ENCODE peak calls at places on chromosomes 13 and 19, in ten cellular contexts. One of them, this sample, is unnamed.

GRCh38 chr19:18982669-18983068 is 41.7 kb upstream of the HOMER3 start:
- DNase-seq in foreskin fibroblast: no peak
- DNase-seq in iPS DF 6.9: no peak
- DNase-seq in AG10803: no peak
- DNase-seq in nephron progenitor cell: no peak
- DNase-seq in activated T-cell treated with anti-CD3 and anti-CD28 coated beads for 1 hour: no peak
- DNase-seq in memory B cell: no peak
- DNase-seq in stimulated activated CD8-positive, alpha-beta memory T cell treated with anti-CD3 and anti-CD28 coated beads, Interleukin-4, amount 100 ng/mL, for 1 hour: no peak
- DNase-seq in activated T-helper 1 cell treated with anti-CD3 and anti-CD28 coated beads, Interleukin-12 subunit alpha, Interleukin-12 subunit beta, Interleukin-2, Interleukin-4 antibody, amounts not matched to agents 30 ng/mL and 10 ng/mL and 1 ng/mL, durations not matched to agents 14 hours and 24 hours and 36 hours: no peak
- DNase-seq in stromal cell of bone marrow: no peak
- DNase-seq in this sample: no peak

GRCh38 chr13:21175656-21176194 is 627 bp downstream of the SKA3 start:
- DNase-seq in foreskin fibroblast: no peak
- DNase-seq in iPS DF 6.9: no peak
- DNase-seq in AG10803: no peak
- DNase-seq in nephron progenitor cell: no peak
- DNase-seq in activated T-cell treated with anti-CD3 and anti-CD28 coated beads for 1 hour: no peak
- DNase-seq in memory B cell: no peak
- DNase-seq in stimulated activated CD8-positive, alpha-beta memory T cell treated with anti-CD3 and anti-CD28 coated beads, Interleukin-4, amount 100 ng/mL, for 1 hour: no peak
- DNase-seq in activated T-helper 1 cell treated with anti-CD3 and anti-CD28 coated beads, Interleukin-12 subunit alpha, Interleukin-12 subunit beta, Interleukin-2, Interleukin-4 antibody, amounts not matched to agents 30 ng/mL and 10 ng/mL and 1 ng/mL, durations not matched to agents 14 hours and 24 hours and 36 hours: no peak
- DNase-seq in stromal cell of bone marrow: peak
- DNase-seq in this sample: peak

GRCh38 chr13:31053098-31053497 is 108.6 kb downstream of the HSPH1 start:
- DNase-seq in foreskin fibroblast: no peak
- DNase-seq in iPS DF 6.9: no peak
- DNase-seq in AG10803: peak
- DNase-seq in nephron progenitor cell: no peak
- DNase-seq in activated T-cell treated with anti-CD3 and anti-CD28 coated beads for 1 hour: no peak
- DNase-seq in memory B cell: no peak
- DNase-seq in stimulated activated CD8-positive, alpha-beta memory T cell treated with anti-CD3 and anti-CD28 coated beads, Interleukin-4, amount 100 ng/mL, for 1 hour: no peak
- DNase-seq in activated T-helper 1 cell treated with anti-CD3 and anti-CD28 coated beads, Interleukin-12 subunit alpha, Interleukin-12 subunit beta, Interleukin-2, Interleukin-4 antibody, amounts not matched to agents 30 ng/mL and 10 ng/mL and 1 ng/mL, durations not matched to agents 14 hours and 24 hours and 36 hours: no peak
- DNase-seq in stromal cell of bone marrow: no peak
- DNase-seq in this sample: no peak

GRCh38 chr13:49454388-49455015 is 10.4 kb downstream of the SETDB2 start:
- DNase-seq in foreskin fibroblast: peak
- DNase-seq in iPS DF 6.9: no peak
- DNase-seq in AG10803: peak
- DNase-seq in nephron progenitor cell: no peak
- DNase-seq in activated T-cell treated with anti-CD3 and anti-CD28 coated beads for 1 hour: no peak
- DNase-seq in memory B cell: no peak
- DNase-seq in stimulated activated CD8-positive, alpha-beta memory T cell treated with anti-CD3 and anti-CD28 coated beads, Interleukin-4, amount 100 ng/mL, for 1 hour: no peak
- DNase-seq in activated T-helper 1 cell treated with anti-CD3 and anti-CD28 coated beads, Interleukin-12 subunit alpha, Interleukin-12 subunit beta, Interleukin-2, Interleukin-4 antibody, amounts not matched to agents 30 ng/mL and 10 ng/mL and 1 ng/mL, durations not matched to agents 14 hours and 24 hours and 36 hours: no peak
- DNase-seq in stromal cell of bone marrow: no peak
- DNase-seq in this sample: peak

GRCh38 chr13:27954406-27954851 is 14.7 kb downstream of the CDX2 start:
- DNase-seq in foreskin fibroblast: no peak
- DNase-seq in iPS DF 6.9: no peak
- DNase-seq in AG10803: peak
- DNase-seq in nephron progenitor cell: peak
- DNase-seq in activated T-cell treated with anti-CD3 and anti-CD28 coated beads for 1 hour: no peak
- DNase-seq in memory B cell: no peak
- DNase-seq in stimulated activated CD8-positive, alpha-beta memory T cell treated with anti-CD3 and anti-CD28 coated beads, Interleukin-4, amount 100 ng/mL, for 1 hour: no peak
- DNase-seq in activated T-helper 1 cell treated with anti-CD3 and anti-CD28 coated beads, Interleukin-12 subunit alpha, Interleukin-12 subunit beta, Interleukin-2, Interleukin-4 antibody, amounts not matched to agents 30 ng/mL and 10 ng/mL and 1 ng/mL, durations not matched to agents 14 hours and 24 hours and 36 hours: no peak
- DNase-seq in stromal cell of bone marrow: no peak
- DNase-seq in this sample: no peak

GRCh38 chr19:39409207-39409885 is 2.7 kb downstream of the ZFP36 start:
- DNase-seq in foreskin fibroblast: peak
- DNase-seq in iPS DF 6.9: no peak
- DNase-seq in AG10803: peak
- DNase-seq in nephron progenitor cell: peak
- DNase-seq in activated T-cell treated with anti-CD3 and anti-CD28 coated beads for 1 hour: peak
- DNase-seq in memory B cell: peak
- DNase-seq in stimulated activated CD8-positive, alpha-beta memory T cell treated with anti-CD3 and anti-CD28 coated beads, Interleukin-4, amount 100 ng/mL, for 1 hour: peak
- DNase-seq in activated T-helper 1 cell treated with anti-CD3 and anti-CD28 coated beads, Interleukin-12 subunit alpha, Interleukin-12 subunit beta, Interleukin-2, Interleukin-4 antibody, amounts not matched to agents 30 ng/mL and 10 ng/mL and 1 ng/mL, durations not matched to agents 14 hours and 24 hours and 36 hours: peak
- DNase-seq in stromal cell of bone marrow: peak
- DNase-seq in this sample: peak

GRCh38 chr19:45798995-45799517 is 6.4 kb upstream of the DMWD start:
- DNase-seq in foreskin fibroblast: peak
- DNase-seq in iPS DF 6.9: no peak
- DNase-seq in AG10803: peak
- DNase-seq in nephron progenitor cell: peak
- DNase-seq in activated T-cell treated with anti-CD3 and anti-CD28 coated beads for 1 hour: peak
- DNase-seq in memory B cell: peak
- DNase-seq in stimulated activated CD8-positive, alpha-beta memory T cell treated with anti-CD3 and anti-CD28 coated beads, Interleukin-4, amount 100 ng/mL, for 1 hour: peak
- DNase-seq in activated T-helper 1 cell treated with anti-CD3 and anti-CD28 coated beads, Interleukin-12 subunit alpha, Interleukin-12 subunit beta, Interleukin-2, Interleukin-4 antibody, amounts not matched to agents 30 ng/mL and 10 ng/mL and 1 ng/mL, durations not matched to agents 14 hours and 24 hours and 36 hours: peak
- DNase-seq in stromal cell of bone marrow: peak
- DNase-seq in this sample: peak

GRCh38 chr13:79451500-79451962 is 29.4 kb upstream of the NDFIP2 start:
- DNase-seq in foreskin fibroblast: peak
- DNase-seq in iPS DF 6.9: peak
- DNase-seq in AG10803: peak
- DNase-seq in nephron progenitor cell: no peak
- DNase-seq in activated T-cell treated with anti-CD3 and anti-CD28 coated beads for 1 hour: peak
- DNase-seq in memory B cell: no peak
- DNase-seq in stimulated activated CD8-positive, alpha-beta memory T cell treated with anti-CD3 and anti-CD28 coated beads, Interleukin-4, amount 100 ng/mL, for 1 hour: peak
- DNase-seq in activated T-helper 1 cell treated with anti-CD3 and anti-CD28 coated beads, Interleukin-12 subunit alpha, Interleukin-12 subunit beta, Interleukin-2, Interleukin-4 antibody, amounts not matched to agents 30 ng/mL and 10 ng/mL and 1 ng/mL, durations not matched to agents 14 hours and 24 hours and 36 hours: peak
- DNase-seq in stromal cell of bone marrow: peak
- DNase-seq in this sample: peak

GRCh38 chr19:41889896-41890295 is 6.9 kb downstream of the ARHGEF1 start:
- DNase-seq in foreskin fibroblast: no peak
- DNase-seq in iPS DF 6.9: no peak
- DNase-seq in AG10803: no peak
- DNase-seq in nephron progenitor cell: no peak
- DNase-seq in activated T-cell treated with anti-CD3 and anti-CD28 coated beads for 1 hour: no peak
- DNase-seq in memory B cell: no peak
- DNase-seq in stimulated activated CD8-positive, alpha-beta memory T cell treated with anti-CD3 and anti-CD28 coated beads, Interleukin-4, amount 100 ng/mL, for 1 hour: no peak
- DNase-seq in activated T-helper 1 cell treated with anti-CD3 and anti-CD28 coated beads, Interleukin-12 subunit alpha, Interleukin-12 subunit beta, Interleukin-2, Interleukin-4 antibody, amounts not matched to agents 30 ng/mL and 10 ng/mL and 1 ng/mL, durations not matched to agents 14 hours and 24 hours and 36 hours: no peak
- DNase-seq in stromal cell of bone marrow: no peak
- DNase-seq in this sample: no peak

GRCh38 chr13:43285891-43286602 is 262.7 kb downstream of the DNAJC15 start:
- DNase-seq in foreskin fibroblast: no peak
- DNase-seq in iPS DF 6.9: no peak
- DNase-seq in AG10803: peak
- DNase-seq in nephron progenitor cell: no peak
- DNase-seq in activated T-cell treated with anti-CD3 and anti-CD28 coated beads for 1 hour: no peak
- DNase-seq in memory B cell: no peak
- DNase-seq in stimulated activated CD8-positive, alpha-beta memory T cell treated with anti-CD3 and anti-CD28 coated beads, Interleukin-4, amount 100 ng/mL, for 1 hour: no peak
- DNase-seq in activated T-helper 1 cell treated with anti-CD3 and anti-CD28 coated beads, Interleukin-12 subunit alpha, Interleukin-12 subunit beta, Interleukin-2, Interleukin-4 antibody, amounts not matched to agents 30 ng/mL and 10 ng/mL and 1 ng/mL, durations not matched to agents 14 hours and 24 hours and 36 hours: no peak
- DNase-seq in stromal cell of bone marrow: no peak
- DNase-seq in this sample: peak

GRCh38 chr13:26977541-26977940 is 194.1 kb downstream of the USP12 start:
- DNase-seq in foreskin fibroblast: no peak
- DNase-seq in iPS DF 6.9: no peak
- DNase-seq in AG10803: no peak
- DNase-seq in nephron progenitor cell: no peak
- DNase-seq in activated T-cell treated with anti-CD3 and anti-CD28 coated beads for 1 hour: no peak
- DNase-seq in memory B cell: no peak
- DNase-seq in stimulated activated CD8-positive, alpha-beta memory T cell treated with anti-CD3 and anti-CD28 coated beads, Interleukin-4, amount 100 ng/mL, for 1 hour: no peak
- DNase-seq in activated T-helper 1 cell treated with anti-CD3 and anti-CD28 coated beads, Interleukin-12 subunit alpha, Interleukin-12 subunit beta, Interleukin-2, Interleukin-4 antibody, amounts not matched to agents 30 ng/mL and 10 ng/mL and 1 ng/mL, durations not matched to agents 14 hours and 24 hours and 36 hours: no peak
- DNase-seq in stromal cell of bone marrow: no peak
- DNase-seq in this sample: peak

GRCh38 chr19:7925171-7925837 is 631 bp downstream of the CTXN1 start:
- DNase-seq in foreskin fibroblast: peak
- DNase-seq in iPS DF 6.9: no peak
- DNase-seq in AG10803: peak
- DNase-seq in nephron progenitor cell: peak
- DNase-seq in activated T-cell treated with anti-CD3 and anti-CD28 coated beads for 1 hour: peak
- DNase-seq in memory B cell: peak
- DNase-seq in stimulated activated CD8-positive, alpha-beta memory T cell treated with anti-CD3 and anti-CD28 coated beads, Interleukin-4, amount 100 ng/mL, for 1 hour: peak
- DNase-seq in activated T-helper 1 cell treated with anti-CD3 and anti-CD28 coated beads, Interleukin-12 subunit alpha, Interleukin-12 subunit beta, Interleukin-2, Interleukin-4 antibody, amounts not matched to agents 30 ng/mL and 10 ng/mL and 1 ng/mL, durations not matched to agents 14 hours and 24 hours and 36 hours: peak
- DNase-seq in stromal cell of bone marrow: no peak
- DNase-seq in this sample: peak

GRCh38 chr13:79777504-79777903 is 296.5 kb downstream of the NDFIP2 start:
- DNase-seq in foreskin fibroblast: no peak
- DNase-seq in iPS DF 6.9: no peak
- DNase-seq in AG10803: no peak
- DNase-seq in nephron progenitor cell: no peak
- DNase-seq in activated T-cell treated with anti-CD3 and anti-CD28 coated beads for 1 hour: no peak
- DNase-seq in memory B cell: no peak
- DNase-seq in stimulated activated CD8-positive, alpha-beta memory T cell treated with anti-CD3 and anti-CD28 coated beads, Interleukin-4, amount 100 ng/mL, for 1 hour: no peak
- DNase-seq in activated T-helper 1 cell treated with anti-CD3 and anti-CD28 coated beads, Interleukin-12 subunit alpha, Interleukin-12 subunit beta, Interleukin-2, Interleukin-4 antibody, amounts not matched to agents 30 ng/mL and 10 ng/mL and 1 ng/mL, durations not matched to agents 14 hours and 24 hours and 36 hours: no peak
- DNase-seq in stromal cell of bone marrow: no peak
- DNase-seq in this sample: no peak

GRCh38 chr13:33610471-33611015 is 207.4 kb upstream of the RFC3 start:
- DNase-seq in foreskin fibroblast: no peak
- DNase-seq in iPS DF 6.9: peak
- DNase-seq in AG10803: no peak
- DNase-seq in nephron progenitor cell: peak
- DNase-seq in activated T-cell treated with anti-CD3 and anti-CD28 coated beads for 1 hour: peak
- DNase-seq in memory B cell: no peak
- DNase-seq in stimulated activated CD8-positive, alpha-beta memory T cell treated with anti-CD3 and anti-CD28 coated beads, Interleukin-4, amount 100 ng/mL, for 1 hour: no peak
- DNase-seq in activated T-helper 1 cell treated with anti-CD3 and anti-CD28 coated beads, Interleukin-12 subunit alpha, Interleukin-12 subunit beta, Interleukin-2, Interleukin-4 antibody, amounts not matched to agents 30 ng/mL and 10 ng/mL and 1 ng/mL, durations not matched to agents 14 hours and 24 hours and 36 hours: peak
- DNase-seq in stromal cell of bone marrow: no peak
- DNase-seq in this sample: no peak

GRCh38 chr13:34672631-34673030 is 269.4 kb upstream of the NBEA start:
- DNase-seq in foreskin fibroblast: no peak
- DNase-seq in iPS DF 6.9: no peak
- DNase-seq in AG10803: no peak
- DNase-seq in nephron progenitor cell: no peak
- DNase-seq in activated T-cell treated with anti-CD3 and anti-CD28 coated beads for 1 hour: no peak
- DNase-seq in memory B cell: no peak
- DNase-seq in stimulated activated CD8-positive, alpha-beta memory T cell treated with anti-CD3 and anti-CD28 coated beads, Interleukin-4, amount 100 ng/mL, for 1 hour: no peak
- DNase-seq in activated T-helper 1 cell treated with anti-CD3 and anti-CD28 coated beads, Interleukin-12 subunit alpha, Interleukin-12 subunit beta, Interleukin-2, Interleukin-4 antibody, amounts not matched to agents 30 ng/mL and 10 ng/mL and 1 ng/mL, durations not matched to agents 14 hours and 24 hours and 36 hours: no peak
- DNase-seq in stromal cell of bone marrow: no peak
- DNase-seq in this sample: peak

GRCh38 chr13:99103536-99103935 is 97.1 kb upstream of the UBAC2 start:
- DNase-seq in foreskin fibroblast: no peak
- DNase-seq in iPS DF 6.9: no peak
- DNase-seq in AG10803: no peak
- DNase-seq in nephron progenitor cell: no peak
- DNase-seq in activated T-cell treated with anti-CD3 and anti-CD28 coated beads for 1 hour: no peak
- DNase-seq in memory B cell: no peak
- DNase-seq in stimulated activated CD8-positive, alpha-beta memory T cell treated with anti-CD3 and anti-CD28 coated beads, Interleukin-4, amount 100 ng/mL, for 1 hour: no peak
- DNase-seq in activated T-helper 1 cell treated with anti-CD3 and anti-CD28 coated beads, Interleukin-12 subunit alpha, Interleukin-12 subunit beta, Interleukin-2, Interleukin-4 antibody, amounts not matched to agents 30 ng/mL and 10 ng/mL and 1 ng/mL, durations not matched to agents 14 hours and 24 hours and 36 hours: no peak
- DNase-seq in stromal cell of bone marrow: no peak
- DNase-seq in this sample: no peak

GRCh38 chr13:50200562-50200961 is 185.3 kb downstream of the KCNRG start:
- DNase-seq in foreskin fibroblast: no peak
- DNase-seq in iPS DF 6.9: no peak
- DNase-seq in AG10803: no peak
- DNase-seq in nephron progenitor cell: no peak
- DNase-seq in activated T-cell treated with anti-CD3 and anti-CD28 coated beads for 1 hour: no peak
- DNase-seq in memory B cell: no peak
- DNase-seq in stimulated activated CD8-positive, alpha-beta memory T cell treated with anti-CD3 and anti-CD28 coated beads, Interleukin-4, amount 100 ng/mL, for 1 hour: no peak
- DNase-seq in activated T-helper 1 cell treated with anti-CD3 and anti-CD28 coated beads, Interleukin-12 subunit alpha, Interleukin-12 subunit beta, Interleukin-2, Interleukin-4 antibody, amounts not matched to agents 30 ng/mL and 10 ng/mL and 1 ng/mL, durations not matched to agents 14 hours and 24 hours and 36 hours: no peak
- DNase-seq in stromal cell of bone marrow: no peak
- DNase-seq in this sample: no peak

GRCh38 chr13:80131204-80131603 is 209.7 kb downstream of the SPRY2 start:
- DNase-seq in foreskin fibroblast: peak
- DNase-seq in iPS DF 6.9: no peak
- DNase-seq in AG10803: peak
- DNase-seq in nephron progenitor cell: peak
- DNase-seq in activated T-cell treated with anti-CD3 and anti-CD28 coated beads for 1 hour: no peak
- DNase-seq in memory B cell: no peak
- DNase-seq in stimulated activated CD8-positive, alpha-beta memory T cell treated with anti-CD3 and anti-CD28 coated beads, Interleukin-4, amount 100 ng/mL, for 1 hour: no peak
- DNase-seq in activated T-helper 1 cell treated with anti-CD3 and anti-CD28 coated beads, Interleukin-12 subunit alpha, Interleukin-12 subunit beta, Interleukin-2, Interleukin-4 antibody, amounts not matched to agents 30 ng/mL and 10 ng/mL and 1 ng/mL, durations not matched to agents 14 hours and 24 hours and 36 hours: no peak
- DNase-seq in stromal cell of bone marrow: peak
- DNase-seq in this sample: peak